ENCODE peak calls at places on chromosomes 16 and 17, in six cellular contexts. Q is uterus, G is H9, T is brain microvascular endothelial cell, Z is AG04450, O is AG10803. E is an unnamed sample.

GRCh38 chr16:31002810-31003209 is 7.6 kb downstream of the STX1B start:
- DNase-seq in Q (no peak), G (no peak), T (no peak), Z (no peak), O (no peak), E (no peak)

GRCh38 chr16:66574081-66574480 is 5.2 kb upstream of the CMTM2 start:
- DNase-seq in Q (no peak), G (no peak), T (no peak), Z (no peak), O (no peak), E (no peak)

GRCh38 chr16:8958344-8958808 is 5.3 kb downstream of the USP7 start:
- DNase-seq in Q (no peak), G (no peak), T (peak), Z (no peak), O (peak), E (peak)

GRCh38 chr17:63402808-63403207 is 43.3 kb downstream of the CYB561 start:
- DNase-seq in Q (no peak), G (no peak), T (peak), Z (peak), O (peak), E (no peak)

GRCh38 chr16:25097304-25097988 is 14.1 kb upstream of the LCMT1 start:
- DNase-seq in Q (no peak), G (no peak), T (peak), Z (peak), O (peak), E (peak)

GRCh38 chr16:35409503-35409902 is 1950.1 kb downstream of the TP53TG3F start:
- DNase-seq in Q (no peak), G (no peak), T (no peak), Z (no peak), O (no peak), E (no peak)

GRCh38 chr16:29926675-29927522 is 873 bp upstream of the KCTD13 start:
- DNase-seq in Q (peak), G (no peak), T (no peak), Z (no peak), O (peak), E (peak)

GRCh38 chr17:386145-386876 is 33.7 kb upstream of the RPH3AL start:
- DNase-seq in Q (peak), G (peak), T (peak), Z (no peak), O (peak), E (no peak)

GRCh38 chr16:86252596-86252995 is 257.7 kb upstream of the FOXF1 start:
- DNase-seq in Q (no peak), G (peak), T (no peak), Z (no peak), O (peak), E (peak)

GRCh38 chr16:27224741-27225300 is 21.5 kb downstream of the KDM8 start:
- DNase-seq in Q (no peak), G (no peak), T (no peak), Z (no peak), O (no peak), E (no peak)

GRCh38 chr16:55291847-55292246 is 32.2 kb upstream of the IRX6 start:
- DNase-seq in Q (no peak), G (no peak), T (no peak), Z (no peak), O (no peak), E (no peak)

GRCh38 chr17:1156864-1157263 is 22.9 kb downstream of the ABR start:
- DNase-seq in Q (no peak), G (no peak), T (no peak), Z (no peak), O (no peak), E (no peak)

GRCh38 chr16:12972246-12972645 is 70.8 kb downstream of the SHISA9 start:
- DNase-seq in Q (no peak), G (no peak), T (no peak), Z (no peak), O (no peak), E (no peak)

GRCh38 chr17:31830971-31831755 is 27.9 kb downstream of the COPRS start:
- DNase-seq in Q (no peak), G (no peak), T (peak), Z (no peak), O (peak), E (no peak)

GRCh38 chr16:51049678-51050378 is 101.2 kb downstream of the SALL1 start:
- DNase-seq in Q (no peak), G (no peak), T (no peak), Z (no peak), O (no peak), E (no peak)

GRCh38 chr17:49631496-49631895 is 46.4 kb downstream of the SPOP start:
- DNase-seq in Q (no peak), G (no peak), T (no peak), Z (no peak), O (peak), E (no peak)

GRCh38 chr16:71360378-71360777 is 1.9 kb downstream of the CALB2 start:
- DNase-seq in Q (no peak), G (no peak), T (peak), Z (peak), O (peak), E (peak)

GRCh38 chr16:49608801-49609200 is 235.2 kb downstream of the C16orf78 start:
- DNase-seq in Q (peak), G (peak), T (peak), Z (peak), O (peak), E (no peak)
- TF ChIP-seq CTCF in Q (no peak), G (peak), T (peak), Z (peak), O (peak), E (no peak)

DNA sequence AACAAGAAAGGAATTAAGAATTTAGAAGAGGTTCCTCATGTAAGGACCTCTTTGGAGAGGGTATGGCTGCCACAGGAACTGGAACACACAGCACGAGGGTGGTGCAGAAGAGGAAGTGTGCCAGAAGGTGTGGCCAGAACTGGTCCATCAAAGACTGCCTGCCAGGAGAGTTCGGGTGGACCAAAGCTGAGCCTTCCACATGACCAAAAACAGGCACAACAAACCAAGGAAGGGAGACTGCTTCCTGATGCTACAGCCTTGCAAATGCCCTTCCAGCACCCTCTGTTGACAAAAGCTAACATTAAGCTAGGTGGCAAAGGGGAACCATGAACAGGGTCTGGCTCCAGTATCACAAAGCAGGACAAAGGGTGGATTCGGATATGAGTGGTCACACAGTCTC is 125.8 kb upstream of the TMEM97 start:
- DNase-seq in Q (no peak), G (peak), T (no peak), Z (no peak), O (no peak), E (no peak)
- TF ChIP-seq CTCF in Q (no peak), G (peak), T (no peak), Z (no peak), O (no peak), E (no peak)

GRCh38 chr17:47978324-47978723 is 7.4 kb downstream of the CDK5RAP3 start:
- DNase-seq in Q (peak), G (peak), T (peak), Z (peak), O (peak), E (peak)
- TF ChIP-seq CTCF in Q (peak), G (peak), T (peak), Z (peak), O (peak), E (peak)

DNA sequence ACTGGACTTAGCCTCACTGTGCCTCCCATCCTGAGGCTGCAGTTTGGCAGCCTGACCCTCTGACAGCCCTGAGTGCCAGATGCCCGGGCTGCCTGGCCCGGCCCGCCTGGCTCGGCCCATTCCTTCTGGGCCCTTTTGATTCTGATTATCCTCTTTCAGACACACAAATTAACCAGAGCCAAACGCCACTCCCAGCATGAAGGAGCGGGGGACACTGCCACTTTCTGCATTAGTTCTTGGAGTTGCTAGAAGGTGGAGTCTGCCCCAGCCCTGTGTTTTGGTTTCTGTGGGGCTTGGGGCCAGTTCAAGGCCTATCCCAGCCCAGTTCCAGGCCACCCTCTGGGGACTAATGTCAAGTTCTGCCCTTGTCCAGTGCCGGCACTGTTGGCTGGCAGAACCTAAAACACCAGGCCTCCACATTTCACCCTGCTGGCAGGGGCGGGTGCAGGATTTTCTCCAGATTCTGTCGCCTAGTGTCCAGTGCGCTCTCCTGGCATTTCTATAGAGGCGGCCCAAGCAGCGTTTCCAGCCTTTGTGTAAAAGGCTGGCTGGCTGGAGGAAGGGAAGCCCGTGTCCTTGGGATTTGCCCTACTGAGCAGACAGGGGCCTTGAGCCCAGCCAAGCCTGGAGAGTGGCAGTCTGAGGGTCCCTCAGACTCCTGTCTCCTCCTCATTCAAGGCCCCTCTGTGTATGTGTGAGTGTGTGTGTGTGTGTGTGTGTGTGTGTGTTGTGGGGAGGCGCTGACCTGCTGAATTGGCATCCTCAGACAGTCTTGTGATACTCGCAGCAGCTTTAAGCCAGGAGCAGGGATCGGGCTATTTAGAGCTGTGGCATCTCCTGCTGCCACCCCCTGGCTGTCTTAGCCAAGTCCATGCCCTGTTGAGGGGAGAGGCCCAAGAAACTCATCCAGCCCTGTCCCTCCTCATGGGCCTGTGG is 21.4 kb downstream of the PLCD3 start:
- DNase-seq in Q (no peak), G (no peak), T (no peak), Z (no peak), O (peak), E (no peak)
- TF ChIP-seq CTCF in Q (no peak), G (no peak), T (peak), Z (no peak), O (no peak), E (no peak)

E was measured in HFFc6.